ENCODE peak calls at places on chromosomes 1 and 21, in seven cellular contexts. G is activated T-cell treated with anti-CD3 and anti-CD28 coated beads for 1 hour; Z is caudate nucleus; B is GM12865; K is body of pancreas; O is left lung; L is activated CD8-positive, alpha-beta memory T cell treated with anti-CD3 and anti-CD28 coated beads, Interleukin-2, amount 50 U/mL, for 48 hours. R is an unnamed sample.
A peak's percentile ranks its signal among the peaks of the same experiment; 100 is the strongest.

GRCh38 chr1:30740952-30741894 is 16.4 kb downstream of the LAPTM5 start:
- DNase-seq in K (no peak), O (no peak), L (no peak), B (no peak), G (no peak), Z (no peak), R (no peak)

GRCh38 chr1:151512326-151512725 is 1.1 kb downstream of the CGN start:
- DNase-seq in O (no peak), K (no peak), L (no peak), G (no peak), B (no peak), Z (no peak), R (no peak)

GRCh38 chr1:167165948-167166702 is 54.6 kb upstream of the POU2F1 start:
- DNase-seq in L (no peak), K (no peak), Z (no peak), G (no peak), B (no peak), O (no peak), R (no peak)

GRCh38 chr21:44483288-44484237 is 28.3 kb downstream of the LRRC3 start:
- DNase-seq in Z (no peak), O (no peak), K (no peak), G (no peak), L (no peak), B (no peak), R (no peak)

GRCh38 chr1:95352767-95353166 is 118.8 kb downstream of the RWDD3 start:
- DNase-seq in O (no peak), B (no peak), G (no peak), K (no peak), L (no peak), Z (no peak), R (no peak)

GRCh38 chr1:234589854-234590620 is 19.9 kb downstream of the IRF2BP2 start:
- DNase-seq in B (no peak), K (no peak), Z (no peak), G (no peak), L (no peak), O (no peak), R (no peak)

GRCh38 chr1:5897281-5897680 is 94.9 kb downstream of the NPHP4 start:
- DNase-seq in L (no peak), K (no peak), G (no peak), Z (no peak), O (no peak), B (no peak), R (no peak)

GRCh38 chr1:184387069-184387870 is 441 bp downstream of the C1orf21 start:
- DNase-seq in G (peak; percentile 17), K (peak; percentile 39), Z (peak; percentile 8), L (peak; percentile 67), O (peak; percentile 51), B (peak; percentile 29), R (no peak)